ENCODE peak calls at places on chromosome 9, in five cellular contexts. Q is NB4; L is HFF-Myc; U is CD8-positive, alpha-beta T cell; A is PC-3. I is an unnamed sample.

GRCh38 chr9:102506391-102506790 is 488.7 kb upstream of the CYLC2 start:
- DNase-seq in Q (no peak), L (no peak), U (no peak), A (no peak), I (no peak)

GRCh38 chr9:128684325-128685021 is 4.5 kb upstream of the SET start:
- DNase-seq in L (peak), A (peak), Q (peak), U (peak), I (peak)

GRCh38 chr9:69446496-69446895 is 121.5 kb downstream of the ENTREP1 start:
- DNase-seq in Q (no peak), A (no peak), U (no peak), L (no peak), I (no peak)

GRCh38 chr9:126947529-126947928 is 32.9 kb downstream of the RALGPS1 start:
- DNase-seq in U (no peak), A (peak), Q (no peak), L (no peak), I (peak)

GRCh38 chr9:125971895-125972729 is 224.9 kb downstream of the PBX3 start:
- DNase-seq in U (no peak), L (no peak), A (no peak), Q (no peak), I (no peak)

GRCh38 chr9:110066929-110067716 is 140.8 kb downstream of the C9orf152 start:
- DNase-seq in L (no peak), U (no peak), Q (peak), A (no peak), I (no peak)

GRCh38 chr9:107462691-107463090 is 26.9 kb downstream of the KLF4 start:
- DNase-seq in A (peak), Q (no peak), L (peak), U (no peak), I (no peak)

GRCh38 chr9:110126457-110126856 is 81.5 kb downstream of the C9orf152 start:
- DNase-seq in L (no peak), Q (no peak), U (no peak), A (no peak), I (no peak)

GRCh38 chr9:88775559-88775958 is 215.7 kb upstream of the S1PR3 start:
- DNase-seq in Q (peak), L (no peak), U (no peak), A (peak), I (no peak)
- TF ChIP-seq CTCF in Q (no peak), L (no peak), U (no peak), A (no peak), I (no peak)

DNA sequence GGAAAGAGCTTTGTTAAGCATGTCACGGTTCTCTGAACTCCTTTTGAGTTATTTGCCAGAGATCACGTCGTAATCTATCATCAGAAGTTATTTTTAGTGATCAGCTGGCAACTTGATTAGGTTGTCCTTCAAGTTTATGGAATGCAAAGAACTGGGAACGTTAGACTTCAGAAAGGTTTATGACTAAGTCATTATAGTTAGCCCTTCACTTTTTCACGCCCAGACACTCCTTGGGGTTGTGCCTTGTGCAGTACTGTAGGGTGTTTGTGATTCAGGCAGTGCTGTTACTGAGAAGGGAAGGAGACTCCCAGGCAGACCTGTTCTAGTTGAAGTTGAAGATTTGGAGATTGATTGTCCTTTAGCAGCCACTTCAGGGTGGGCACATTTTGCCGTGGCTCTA is 26.7 kb upstream of the PHF2 start:
- DNase-seq in Q (no peak), L (no peak), U (no peak), A (no peak), I (no peak)
- TF ChIP-seq CTCF in Q (no peak), L (no peak), U (no peak), A (no peak), I (no peak)

DNA sequence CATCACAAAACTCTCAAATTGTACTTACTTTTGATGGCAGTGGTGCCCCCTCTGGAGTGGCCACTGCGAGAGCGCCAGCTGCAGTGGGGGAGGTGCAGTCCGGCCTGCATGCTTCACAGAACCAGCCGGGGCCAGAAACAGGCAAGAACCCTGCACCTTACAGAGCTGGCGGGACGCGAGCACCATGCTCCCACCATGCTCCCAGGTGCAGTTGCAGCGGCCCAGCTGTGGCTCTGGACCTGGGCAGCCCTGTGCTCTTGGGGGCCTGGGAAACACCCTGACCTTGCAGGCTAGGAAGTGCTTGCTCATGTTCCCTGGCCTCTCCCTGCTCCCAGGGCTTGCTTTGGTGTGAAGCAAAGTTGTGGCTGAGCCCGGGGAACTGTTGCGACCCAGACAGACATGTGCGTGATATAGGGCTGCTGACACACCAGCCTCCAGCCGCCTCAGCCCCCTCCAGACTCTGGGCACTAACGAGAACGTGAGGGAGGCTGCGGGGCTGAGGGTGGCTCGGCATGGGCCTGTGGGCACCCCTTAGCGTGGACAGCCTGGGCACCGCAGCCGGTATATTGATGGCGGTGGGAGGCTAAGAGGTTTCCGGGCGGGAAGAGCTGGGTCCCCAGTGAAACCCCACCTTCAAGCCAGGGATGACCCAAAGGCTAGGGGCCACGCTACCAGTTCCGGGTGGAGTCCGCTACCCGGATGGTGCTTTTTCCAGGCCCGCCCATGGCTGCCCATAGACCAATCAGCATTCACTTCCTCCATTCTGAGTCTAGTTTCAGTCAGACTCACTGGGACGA is 1809.9 kb upstream of the ACO1 start:
- DNase-seq in L (no peak), Q (no peak), A (no peak), U (peak), I (no peak)
- TF ChIP-seq CTCF in L (no peak), Q (no peak), A (no peak), U (no peak), I (no peak)

GRCh38 chr9:35606726-35607125 is 1.7 kb downstream of the TESK1 start:
- DNase-seq in A (no peak), Q (no peak), U (no peak), L (no peak), I (no peak)
- TF ChIP-seq CTCF in A (no peak), Q (no peak), U (no peak), L (no peak), I (no peak)

I was measured in GM12865.